ENCODE peak calls at places on chromosome 3, in four cellular contexts. H is pons, J is AML-193, V is HS-27A. L is an unnamed sample.

GRCh38 chr3:194204036-194204792 is 68.3 kb downstream of the HES1 start:
- DNase-seq in V (no peak), H (no peak), J (no peak), L (no peak)

GRCh38 chr3:58471025-58471887 is 20.6 kb upstream of the KCTD6 start:
- DNase-seq in V (peak), H (no peak), J (peak), L (peak)

GRCh38 chr3:126501736-126502135 is 15.8 kb downstream of the UROC1 start:
- DNase-seq in J (no peak), V (no peak), H (no peak), L (no peak)

GRCh38 chr3:79018671-79019136 is 749.1 kb downstream of the ROBO1 start:
- DNase-seq in V (no peak), H (peak), J (no peak), L (no peak)

GRCh38 chr3:171936231-171936841 is 93.2 kb downstream of the TMEM212 start:
- DNase-seq in V (no peak), H (no peak), J (peak), L (no peak)

GRCh38 chr3:30673425-30674341 is 67.3 kb downstream of the TGFBR2 start:
- DNase-seq in H (no peak), V (no peak), J (peak), L (no peak)

GRCh38 chr3:39577541-39577940 is 110.1 kb downstream of the MOBP start:
- DNase-seq in V (no peak), J (no peak), H (no peak), L (no peak)

GRCh38 chr3:144059481-144059880 is 87.9 kb downstream of the DIPK2A start:
- DNase-seq in V (no peak), H (no peak), J (no peak), L (no peak)

GRCh38 chr3:46934508-46935167 is 41.9 kb downstream of the CCDC12 start:
- DNase-seq in V (peak), J (no peak), H (no peak), L (peak)

GRCh38 chr3:187838016-187838535 is 92.8 kb upstream of the BCL6 start:
- DNase-seq in H (no peak), J (no peak), V (no peak), L (no peak)

GRCh38 chr3:124281453-124282316 is 289.8 kb upstream of the ROPN1 start:
- DNase-seq in H (peak), J (peak), V (peak), L (no peak)

GRCh38 chr3:189981668-189982067 is 139.0 kb downstream of the P3H2 start:
- DNase-seq in J (no peak), H (no peak), V (peak), L (peak)

GRCh38 chr3:185729335-185729715 is 95.5 kb downstream of the IGF2BP2 start:
- DNase-seq in H (no peak), J (no peak), V (no peak), L (peak)

GRCh38 chr3:74614133-74614967 is at the start of gene CNTN3:
- DNase-seq in J (no peak), H (no peak), V (no peak), L (no peak)

GRCh38 chr3:193377591-193377990 is 962 bp downstream of the ATP13A5 start:
- DNase-seq in V (no peak), H (no peak), J (no peak), L (no peak)

GRCh38 chr3:159764211-159765024 is 224.2 kb upstream of the IL12A start:
- DNase-seq in V (peak), J (peak), H (no peak), L (no peak)

GRCh38 chr3:126577256-126577655 is 18.5 kb upstream of the C3orf22 start:
- DNase-seq in H (no peak), V (no peak), J (no peak), L (no peak)

GRCh38 chr3:123026551-123027291 is 842 bp downstream of the SEMA5B start:
- DNase-seq in V (no peak), J (no peak), H (no peak), L (no peak)

GRCh38 chr3:137468446-137468845 is 295.7 kb upstream of the SOX14 start:
- DNase-seq in H (no peak), V (no peak), J (no peak), L (no peak)

GRCh38 chr3:178762382-178762781 is 226.1 kb downstream of the KCNMB2 start:
- DNase-seq in J (no peak), V (no peak), H (no peak), L (no peak)

GRCh38 chr3:107643038-107643883 is 120.5 kb downstream of the BBX start:
- DNase-seq in H (no peak), V (no peak), J (peak), L (no peak)

GRCh38 chr3:113439576-113439975 is 1.7 kb downstream of the CFAP44 start:
- DNase-seq in J (no peak), V (no peak), H (no peak), L (no peak)

GRCh38 chr3:156626104-156626503 is 48.3 kb upstream of the TIPARP start:
- DNase-seq in J (no peak), V (no peak), H (no peak), L (no peak)

GRCh38 chr3:122123885-122124284 is 59.6 kb upstream of the CASR start:
- DNase-seq in J (no peak), V (no peak), H (no peak), L (no peak)

GRCh38 chr3:71254658-71255057 is 328.9 kb downstream of the FOXP1 start:
- DNase-seq in V (no peak), J (no peak), H (no peak), L (no peak)

GRCh38 chr3:3799173-3800075 is at the start of gene LRRN1:
- DNase-seq in V (no peak), H (peak), J (peak), L (no peak)

GRCh38 chr3:197225579-197225978 is 72.8 kb downstream of the DLG1 start:
- DNase-seq in J (no peak), V (no peak), H (no peak), L (no peak)

GRCh38 chr3:132843851-132844565 is 121.8 kb upstream of the NPHP3 start:
- DNase-seq in V (no peak), H (no peak), J (no peak), L (no peak)

GRCh38 chr3:107431048-107431297 is 53.7 kb downstream of the CCDC54 start:
- DNase-seq in J (no peak), H (no peak), V (peak), L (no peak)

GRCh38 chr3:52836991-52837390 is 2.2 kb upstream of the MUSTN1 start:
- DNase-seq in J (no peak), V (no peak), H (no peak), L (no peak)

GRCh38 chr3:25897019-25897418 is 107.1 kb downstream of the OXSM start:
- DNase-seq in V (peak), H (no peak), J (no peak), L (no peak)

GRCh38 chr3:120560304-120561250 is 35.6 kb upstream of the NDUFB4 start:
- DNase-seq in J (no peak), H (no peak), V (peak), L (no peak)